ENCODE peak calls at places on chromosomes 12 and 14, in nine cellular contexts. One of them, this sample, is unnamed.

GRCh38 chr14:38481939-38482678 is 226.2 kb upstream of the CLEC14A start:
- DNase-seq in KG1: no peak
- DNase-seq in RCC 7860: no peak
- DNase-seq in 8988T: no peak
- DNase-seq in HTR-8/SVneo: no peak
- DNase-seq in fibroblast of pulmonary artery: peak
- DNase-seq in foreskin melanocyte: no peak
- DNase-seq in stimulated activated naive B cell treated with anti-CD40 and anti-IgM and Interleukin-4, amounts not matched to agents 10 μg/mL and 1 μg/mL and 100 μg/mL, for 72 hours: no peak
- DNase-seq in SW 1271: no peak
- DNase-seq in this sample: no peak

GRCh38 chr14:61103541-61104339 is 122.7 kb downstream of the SLC38A6 start:
- DNase-seq in KG1: no peak
- DNase-seq in RCC 7860: peak
- DNase-seq in 8988T: peak
- DNase-seq in HTR-8/SVneo: peak
- DNase-seq in fibroblast of pulmonary artery: peak
- DNase-seq in foreskin melanocyte: peak
- DNase-seq in stimulated activated naive B cell treated with anti-CD40 and anti-IgM and Interleukin-4, amounts not matched to agents 10 μg/mL and 1 μg/mL and 100 μg/mL, for 72 hours: no peak
- DNase-seq in SW 1271: peak
- DNase-seq in this sample: peak

GRCh38 chr14:88863167-88863566 is 38.7 kb downstream of the TTC8 start:
- DNase-seq in KG1: no peak
- DNase-seq in RCC 7860: no peak
- DNase-seq in 8988T: no peak
- DNase-seq in HTR-8/SVneo: no peak
- DNase-seq in fibroblast of pulmonary artery: no peak
- DNase-seq in foreskin melanocyte: no peak
- DNase-seq in stimulated activated naive B cell treated with anti-CD40 and anti-IgM and Interleukin-4, amounts not matched to agents 10 μg/mL and 1 μg/mL and 100 μg/mL, for 72 hours: no peak
- DNase-seq in SW 1271: no peak
- DNase-seq in this sample: no peak

GRCh38 chr12:123396543-123396942 is 12.6 kb downstream of the KMT5A start:
- DNase-seq in KG1: no peak
- DNase-seq in RCC 7860: no peak
- DNase-seq in 8988T: no peak
- DNase-seq in HTR-8/SVneo: no peak
- DNase-seq in fibroblast of pulmonary artery: no peak
- DNase-seq in foreskin melanocyte: no peak
- DNase-seq in stimulated activated naive B cell treated with anti-CD40 and anti-IgM and Interleukin-4, amounts not matched to agents 10 μg/mL and 1 μg/mL and 100 μg/mL, for 72 hours: no peak
- DNase-seq in SW 1271: no peak
- DNase-seq in this sample: no peak

GRCh38 chr12:23944067-23944466 is 5.4 kb downstream of the SOX5 start:
- DNase-seq in KG1: no peak
- DNase-seq in RCC 7860: no peak
- DNase-seq in 8988T: no peak
- DNase-seq in HTR-8/SVneo: no peak
- DNase-seq in fibroblast of pulmonary artery: no peak
- DNase-seq in foreskin melanocyte: no peak
- DNase-seq in stimulated activated naive B cell treated with anti-CD40 and anti-IgM and Interleukin-4, amounts not matched to agents 10 μg/mL and 1 μg/mL and 100 μg/mL, for 72 hours: no peak
- DNase-seq in SW 1271: no peak
- DNase-seq in this sample: no peak

GRCh38 chr14:98952595-98953325 is 319.2 kb downstream of the BCL11B start:
- DNase-seq in KG1: no peak
- DNase-seq in RCC 7860: peak
- DNase-seq in 8988T: no peak
- DNase-seq in HTR-8/SVneo: no peak
- DNase-seq in fibroblast of pulmonary artery: peak
- DNase-seq in foreskin melanocyte: no peak
- DNase-seq in stimulated activated naive B cell treated with anti-CD40 and anti-IgM and Interleukin-4, amounts not matched to agents 10 μg/mL and 1 μg/mL and 100 μg/mL, for 72 hours: no peak
- DNase-seq in SW 1271: no peak
- DNase-seq in this sample: peak

GRCh38 chr14:35963209-35963608 is 137.1 kb downstream of the BRMS1L start:
- DNase-seq in KG1: no peak
- DNase-seq in RCC 7860: no peak
- DNase-seq in 8988T: no peak
- DNase-seq in HTR-8/SVneo: no peak
- DNase-seq in fibroblast of pulmonary artery: no peak
- DNase-seq in foreskin melanocyte: no peak
- DNase-seq in stimulated activated naive B cell treated with anti-CD40 and anti-IgM and Interleukin-4, amounts not matched to agents 10 μg/mL and 1 μg/mL and 100 μg/mL, for 72 hours: no peak
- DNase-seq in SW 1271: no peak
- DNase-seq in this sample: peak

GRCh38 chr14:90060965-90061848 is 587 bp upstream of the KCNK13 start:
- DNase-seq in KG1: no peak
- DNase-seq in RCC 7860: no peak
- DNase-seq in 8988T: peak
- DNase-seq in HTR-8/SVneo: no peak
- DNase-seq in fibroblast of pulmonary artery: no peak
- DNase-seq in foreskin melanocyte: no peak
- DNase-seq in stimulated activated naive B cell treated with anti-CD40 and anti-IgM and Interleukin-4, amounts not matched to agents 10 μg/mL and 1 μg/mL and 100 μg/mL, for 72 hours: no peak
- DNase-seq in SW 1271: no peak
- DNase-seq in this sample: peak

GRCh38 chr12:106900554-106900953 is 55.2 kb upstream of the TMEM263 start:
- DNase-seq in KG1: no peak
- DNase-seq in RCC 7860: no peak
- DNase-seq in 8988T: no peak
- DNase-seq in HTR-8/SVneo: no peak
- DNase-seq in fibroblast of pulmonary artery: no peak
- DNase-seq in foreskin melanocyte: no peak
- DNase-seq in stimulated activated naive B cell treated with anti-CD40 and anti-IgM and Interleukin-4, amounts not matched to agents 10 μg/mL and 1 μg/mL and 100 μg/mL, for 72 hours: no peak
- DNase-seq in SW 1271: no peak
- DNase-seq in this sample: no peak

GRCh38 chr12:75611041-75611440 is 99.6 kb upstream of the KRR1 start:
- DNase-seq in KG1: no peak
- DNase-seq in RCC 7860: no peak
- DNase-seq in 8988T: no peak
- DNase-seq in HTR-8/SVneo: no peak
- DNase-seq in fibroblast of pulmonary artery: no peak
- DNase-seq in foreskin melanocyte: no peak
- DNase-seq in stimulated activated naive B cell treated with anti-CD40 and anti-IgM and Interleukin-4, amounts not matched to agents 10 μg/mL and 1 μg/mL and 100 μg/mL, for 72 hours: no peak
- DNase-seq in SW 1271: no peak
- DNase-seq in this sample: no peak